ENCODE peak calls at places on chromosomes 3 and 15, in eight cellular contexts. C is astrocyte of the spinal cord; M is HCT116; W is sigmoid colon; F is memory B cell; P is activated naive CD4-positive, alpha-beta T cell; R is effector CD4-positive, alpha-beta T cell; U is activated T-helper 1 cell treated with anti-CD3 and anti-CD28 coated beads, Interleukin-2, amount 50 U/mL, for 16 hours. N is an unnamed sample.

GRCh38 chr15:55241193-55241592 is 44.5 kb upstream of the RSL24D1 start:
- DNase-seq in C (no peak), M (no peak), W (no peak), F (no peak), P (no peak), R (no peak), U (no peak), N (no peak)

GRCh38 chr15:57456559-57456958 is 80.3 kb downstream of the CGNL1 start:
- DNase-seq in C (no peak), M (no peak), W (no peak), F (no peak), P (no peak), R (no peak), U (no peak), N (no peak)

GRCh38 chr3:24377218-24377993 is 117.2 kb downstream of the THRB start:
- DNase-seq in C (no peak), M (no peak), W (peak), F (no peak), P (no peak), R (no peak), U (no peak), N (no peak)

GRCh38 chr3:173584834-173585831 is 187.6 kb downstream of the NLGN1 start:
- DNase-seq in C (peak), M (no peak), W (peak), F (no peak), P (no peak), R (no peak), U (no peak), N (no peak)

GRCh38 chr3:105862217-105862616 is 6.6 kb downstream of the CBLB start:
- DNase-seq in C (no peak), M (no peak), W (no peak), F (peak), P (no peak), R (no peak), U (no peak), N (no peak)

GRCh38 chr3:53422954-53423708 is 71.3 kb upstream of the CACNA1D start:
- DNase-seq in C (no peak), M (no peak), W (no peak), F (no peak), P (no peak), R (no peak), U (no peak), N (no peak)

GRCh38 chr3:135514064-135514455 is 451.5 kb upstream of the PPP2R3A start:
- DNase-seq in C (no peak), M (no peak), W (no peak), F (no peak), P (no peak), R (no peak), U (no peak), N (no peak)

GRCh38 chr15:48101376-48101961 is 19.3 kb upstream of the SLC24A5 start:
- DNase-seq in C (no peak), M (no peak), W (no peak), F (no peak), P (no peak), R (no peak), U (no peak), N (no peak)

GRCh38 chr3:190780524-190780923 is 82.0 kb downstream of the GMNC start:
- DNase-seq in C (no peak), M (no peak), W (no peak), F (no peak), P (no peak), R (no peak), U (no peak), N (no peak)

GRCh38 chr3:12273045-12273695 is 15.7 kb upstream of the PPARG start:
- DNase-seq in C (no peak), M (no peak), W (no peak), F (no peak), P (no peak), R (no peak), U (no peak), N (no peak)

GRCh38 chr3:153221748-153222162 is 59.7 kb downstream of the RAP2B start:
- DNase-seq in C (peak), M (no peak), W (peak), F (peak), P (no peak), R (peak), U (peak), N (peak)

GRCh38 chr15:31080618-31081017 is 20.9 kb downstream of the TRPM1 start:
- DNase-seq in C (no peak), M (peak), W (peak), F (peak), P (no peak), R (no peak), U (no peak), N (no peak)

GRCh38 chr15:39657181-39657580 is 76.3 kb downstream of the THBS1 start:
- DNase-seq in C (no peak), M (no peak), W (no peak), F (no peak), P (no peak), R (no peak), U (no peak), N (peak)

GRCh38 chr15:100661161-100661560 is 58.8 kb downstream of the ASB7 start:
- DNase-seq in C (no peak), M (no peak), W (no peak), F (no peak), P (no peak), R (no peak), U (no peak), N (no peak)

GRCh38 chr15:62445244-62445643 is 280.2 kb upstream of the C2CD4B start:
- DNase-seq in C (peak), M (no peak), W (no peak), F (no peak), P (no peak), R (no peak), U (no peak), N (no peak)

GRCh38 chr15:57031605-57032004 is 113.2 kb downstream of the TCF12 start:
- DNase-seq in C (peak), M (no peak), W (peak), F (no peak), P (no peak), R (no peak), U (no peak), N (no peak)

GRCh38 chr3:149042766-149043386 is 43.5 kb downstream of the HLTF start:
- DNase-seq in C (peak), M (no peak), W (no peak), F (no peak), P (no peak), R (no peak), U (no peak), N (no peak)

GRCh38 chr15:99085413-99086326 is 19.2 kb upstream of the SYNM start:
- DNase-seq in C (peak), M (no peak), W (no peak), F (no peak), P (no peak), R (no peak), U (no peak), N (peak)

GRCh38 chr3:197137741-197138140 is 108.1 kb upstream of the MELTF start:
- DNase-seq in C (no peak), M (no peak), W (no peak), F (no peak), P (no peak), R (no peak), U (no peak), N (no peak)

GRCh38 chr15:40787344-40787841 is 17.6 kb downstream of the C15orf62 start:
- DNase-seq in C (peak), M (peak), W (peak), F (no peak), P (no peak), R (peak), U (peak), N (peak)

GRCh38 chr15:41512512-41513281 is 930 bp downstream of the LTK start:
- DNase-seq in C (no peak), M (no peak), W (no peak), F (peak), P (no peak), R (no peak), U (no peak), N (no peak)

GRCh38 chr3:11603628-11604027 is 40.1 kb downstream of the VGLL4 start:
- DNase-seq in C (peak), M (no peak), W (peak), F (no peak), P (no peak), R (no peak), U (no peak), N (no peak)

GRCh38 chr3:38454884-38455638 is 1.4 kb downstream of the ACVR2B start:
- DNase-seq in C (peak), M (no peak), W (peak), F (peak), P (no peak), R (no peak), U (no peak), N (no peak)

GRCh38 chr3:22971497-22971896 is 231.6 kb upstream of the UBE2E2 start:
- DNase-seq in C (no peak), M (no peak), W (no peak), F (no peak), P (no peak), R (no peak), U (no peak), N (no peak)

GRCh38 chr3:176574736-176575135 is 622.5 kb downstream of the TBL1XR1 start:
- DNase-seq in C (no peak), M (no peak), W (no peak), F (no peak), P (no peak), R (no peak), U (no peak), N (no peak)

GRCh38 chr15:98896002-98896721 is 111.4 kb downstream of the PGPEP1L start:
- DNase-seq in C (peak), M (no peak), W (no peak), F (no peak), P (no peak), R (no peak), U (no peak), N (no peak)

GRCh38 chr3:191244242-191244867 is 45.3 kb downstream of the OSTN start:
- DNase-seq in C (no peak), M (no peak), W (no peak), F (no peak), P (no peak), R (no peak), U (no peak), N (no peak)

GRCh38 chr15:41288464-41288863 is 43.9 kb downstream of the OIP5 start:
- DNase-seq in C (no peak), M (no peak), W (no peak), F (no peak), P (no peak), R (no peak), U (no peak), N (no peak)

GRCh38 chr3:187340572-187340971 is 27.6 kb upstream of the RTP4 start:
- DNase-seq in C (no peak), M (no peak), W (no peak), F (no peak), P (no peak), R (no peak), U (no peak), N (no peak)

GRCh38 chr3:52703356-52703755 is 2.2 kb downstream of the GLT8D1 start:
- DNase-seq in C (no peak), M (no peak), W (no peak), F (no peak), P (no peak), R (no peak), U (no peak), N (no peak)